ENCODE peak calls at places on chromosome 6, in five cellular contexts. R, Q, F, Y and X are unnamed samples. For H3K36me3 and H3K4me1, the result is how much of the 10 kb centered on the place peaks cover.

GRCh38 chr6:79946773-79947190 is 571 bp downstream of the ELOVL4 start:
- DNase-seq in Q (peak), Y (peak), F (no peak), R (no peak), X (peak)

GRCh38 chr6:127786109-127786508 is 114.7 kb downstream of the THEMIS start:
- DNase-seq in R (no peak), Y (peak), F (no peak), Q (no peak), X (no peak)

GRCh38 chr6:134903448-134903847 is 46.5 kb downstream of the ALDH8A1 start:
- DNase-seq in R (no peak), Y (peak), F (peak), Q (no peak), X (no peak)

GRCh38 chr6:75657327-75657726 is 55.6 kb downstream of the SENP6 start:
- DNase-seq in R (no peak), Y (no peak), Q (no peak), F (no peak), X (no peak)

GRCh38 chr6:32192608-32193039 is at the start of gene GPSM3:
- DNase-seq in Q (peak), F (peak), R (no peak), Y (peak), X (peak)

GRCh38 chr6:91852232-91852631 is 1265.4 kb upstream of the MAP3K7 start:
- DNase-seq in F (no peak), Q (no peak), R (no peak), Y (no peak), X (no peak)

GRCh38 chr6:129766959-129767728 is 57.2 kb upstream of the ARHGAP18 start:
- DNase-seq in F (peak), Q (peak), R (peak), Y (peak), X (no peak)

GRCh38 chr6:150565945-150566344 is 33.7 kb upstream of the PLEKHG1 start:
- DNase-seq in Q (no peak), R (no peak), F (no peak), Y (no peak), X (no peak)

DNA sequence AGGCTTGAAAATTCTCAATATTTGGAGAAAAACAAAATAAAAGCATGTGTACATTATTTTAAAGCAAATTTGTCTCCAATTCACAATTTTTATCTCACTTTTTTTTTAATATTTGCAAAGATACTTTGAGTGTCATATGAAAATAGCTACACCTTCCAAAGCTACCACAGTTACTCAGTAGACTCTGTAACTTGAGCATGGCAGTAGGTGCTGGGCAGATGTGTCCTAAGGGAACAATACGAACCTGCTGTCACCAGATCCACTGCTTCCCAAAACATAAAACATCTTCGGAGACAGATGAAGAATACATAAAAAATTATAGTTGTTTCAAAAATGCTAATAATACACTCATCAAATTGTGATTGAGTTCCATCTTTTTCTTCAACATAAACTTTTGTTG is 10.6 kb downstream of the WDR27 start:
- DNase-seq in Y (no peak), Q (no peak), F (no peak), R (no peak), X (no peak)
- H3K36me3 ChIP-seq in Y (under half), Q (under half), F (under half), R (under half), X (under half)

GRCh38 chr6:89352329-89353117 is at the start of gene UBE2J1:
- DNase-seq in Y (peak), Q (peak), F (peak), R (peak), X (peak)
- H3K4me1 ChIP-seq in Y (under half), Q (under half), F (under half), R (under half), X (half or more)

GRCh38 chr6:89745728-89746127 is 73.9 kb downstream of the MDN1 start:
- DNase-seq in F (no peak), R (no peak), Y (no peak), Q (no peak), X (no peak)

GRCh38 chr6:89749918-89750317 is 69.7 kb downstream of the MDN1 start:
- DNase-seq in Q (no peak), R (no peak), F (no peak), Y (no peak), X (no peak)

GRCh38 chr6:89750338-89750737 is 69.3 kb downstream of the MDN1 start:
- DNase-seq in F (no peak), Q (no peak), R (no peak), Y (no peak), X (no peak)

DNA sequence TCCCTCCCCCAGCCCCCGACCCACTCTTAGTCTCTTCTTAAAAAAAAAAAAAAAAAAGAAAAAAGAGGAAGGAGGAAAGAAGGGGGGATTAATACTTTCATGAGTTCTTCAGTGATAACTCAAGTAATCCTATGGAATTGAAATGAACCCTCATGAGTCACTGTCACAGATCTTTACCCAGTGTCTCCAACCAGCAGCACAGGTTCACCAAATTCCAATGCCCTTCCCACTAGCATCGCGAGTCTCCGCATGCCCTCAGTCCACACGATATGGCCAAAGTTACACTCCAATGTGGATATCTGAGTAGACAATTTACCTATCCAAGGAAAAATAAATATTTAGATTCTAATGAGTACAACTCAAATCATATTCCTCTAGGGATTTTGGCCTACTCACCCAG is 74.5 kb downstream of the MDN1 start:
- DNase-seq in F (no peak), R (no peak), Q (no peak), Y (no peak), X (no peak)
- H3K36me3 ChIP-seq in F (under half), R (half or more), Q (under half), Y (under half), X (under half)

GRCh38 chr6:111480988-111481830 is 1.8 kb downstream of the REV3L start:
- DNase-seq in R (no peak), Y (peak), Q (no peak), F (no peak), X (no peak)
- H3K4me1 ChIP-seq in R (half or more), Y (half or more), Q (under half), F (under half), X (under half)

DNA sequence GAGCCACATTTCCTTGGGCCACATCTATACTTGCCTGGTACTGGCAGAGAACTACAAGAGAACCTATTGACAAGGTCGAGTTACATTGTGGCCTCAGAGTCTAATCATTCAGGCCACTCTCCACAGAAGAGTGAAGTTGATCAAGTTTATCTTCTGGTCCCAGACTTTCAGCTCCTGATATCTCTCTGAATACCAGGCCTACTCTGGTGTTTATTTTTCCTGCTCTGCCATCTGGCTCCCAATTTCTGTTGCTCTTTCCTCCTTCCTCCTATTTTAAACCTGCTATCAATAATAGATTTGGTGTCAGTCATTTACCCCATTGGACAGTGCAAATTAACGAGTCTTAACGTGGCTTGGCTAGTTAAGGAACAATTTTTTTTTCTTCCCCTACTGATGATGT is 46.6 kb downstream of the SCGN start:
- DNase-seq in R (no peak), Q (no peak), F (no peak), Y (no peak), X (no peak)
- H3K36me3 ChIP-seq in R (under half), Q (under half), F (under half), Y (under half), X (under half)

DNA sequence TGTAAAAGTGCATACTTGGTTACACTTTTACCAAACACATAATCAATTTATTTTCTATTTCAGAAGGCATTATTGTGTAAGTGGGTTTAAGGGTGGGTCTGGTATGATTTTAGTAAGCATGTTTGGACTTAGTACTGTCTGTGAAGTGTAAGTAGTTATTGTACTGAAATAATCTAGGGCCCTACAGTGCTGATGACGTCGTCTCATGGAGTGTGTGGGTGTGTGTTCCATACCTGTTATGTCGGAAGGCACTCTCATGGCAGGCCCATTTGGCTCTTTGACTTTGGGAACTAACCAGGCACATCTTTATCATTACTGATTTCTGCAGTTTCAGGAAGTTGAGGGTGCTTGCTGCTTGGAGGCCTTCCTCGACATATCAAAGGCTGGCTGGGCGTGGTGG is 155.1 kb downstream of the SASH1 start:
- DNase-seq in Y (peak), R (no peak), Q (no peak), F (no peak), X (no peak)
- H3K4me1 ChIP-seq in Y (half or more), R (half or more), Q (under half), F (under half), X (under half)

GRCh38 chr6:25981529-25982263 is 19.1 kb downstream of the TRIM38 start:
- DNase-seq in R (no peak), Q (no peak), F (no peak), Y (no peak), X (no peak)

GRCh38 chr6:25975909-25976560 is 13.4 kb downstream of the TRIM38 start:
- DNase-seq in F (no peak), R (no peak), Q (no peak), Y (no peak), X (no peak)

GRCh38 chr6:25984265-25984664 is 21.7 kb downstream of the TRIM38 start:
- DNase-seq in R (no peak), Y (no peak), F (no peak), Q (no peak), X (no peak)

DNA sequence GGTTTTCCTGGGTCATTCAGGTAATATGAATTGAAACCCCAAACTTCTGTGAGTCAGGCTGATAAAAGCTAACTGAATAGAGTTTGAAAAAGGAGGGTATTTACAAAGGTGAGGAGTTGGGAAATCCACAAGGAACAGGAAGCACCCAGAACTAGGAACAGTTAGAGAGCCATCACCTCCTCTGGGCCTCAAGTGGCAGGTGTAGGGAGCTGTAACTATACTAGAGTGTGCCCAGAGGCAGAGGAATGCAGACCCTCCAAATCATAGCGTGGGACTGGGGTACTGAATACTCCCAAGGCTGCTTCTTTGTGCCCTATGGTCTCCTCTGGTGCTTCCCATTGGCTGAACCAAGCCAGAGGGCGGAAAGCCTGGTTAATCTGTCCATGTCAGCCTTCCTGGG is 18.3 kb downstream of the TRIM38 start:
- DNase-seq in R (no peak), Q (no peak), Y (no peak), F (no peak), X (no peak)
- H3K36me3 ChIP-seq in R (half or more), Q (under half), Y (under half), F (under half), X (half or more)

GRCh38 chr6:25960689-25961088 is 1.9 kb upstream of the TRIM38 start:
- DNase-seq in F (no peak), R (no peak), Q (no peak), Y (no peak), X (no peak)
- H3K4me1 ChIP-seq in F (under half), R (under half), Q (under half), Y (under half), X (under half)

GRCh38 chr6:160106701-160107100 is 14.9 kb upstream of the SLC22A1 start:
- DNase-seq in Y (no peak), F (no peak), R (no peak), Q (no peak), X (no peak)
- H3K36me3 ChIP-seq in Y (under half), F (under half), R (under half), Q (under half), X (half or more)